ENCODE peak calls at places on chromosomes 16 and 17, in four cellular contexts. X, C, V and M are unnamed samples. For H3K79me2, the result is how much of the 10 kb centered on the place peaks cover.

GRCh38 chr16:27792486-27793275 is 242.7 kb downstream of the KATNIP start:
- DNase-seq in C (no peak), V (no peak), X (no peak), M (no peak)

GRCh38 chr17:8606415-8606814 is 24.1 kb downstream of the MYH10 start:
- DNase-seq in X (no peak), C (no peak), V (no peak), M (no peak)

GRCh38 chr16:81973737-81974136 is 37.5 kb downstream of the SDR42E1 start:
- DNase-seq in X (no peak), V (no peak), C (no peak), M (peak)

GRCh38 chr16:2478273-2478672 is 3.3 kb downstream of the TBC1D24 start:
- DNase-seq in C (no peak), X (no peak), V (no peak), M (no peak)

GRCh38 chr16:87206646-87207451 is 110.3 kb downstream of the C16orf95 start:
- DNase-seq in V (no peak), C (no peak), X (no peak), M (no peak)

GRCh38 chr16:30992931-30993816 is 8.2 kb downstream of the HSD3B7 start:
- DNase-seq in V (no peak), C (no peak), X (peak), M (no peak)

GRCh38 chr16:68422396-68422964 is 25.8 kb downstream of the SMPD3 start:
- DNase-seq in C (no peak), X (no peak), V (no peak), M (no peak)

GRCh38 chr17:49746791-49747490 is 17.0 kb downstream of the FAM117A start:
- DNase-seq in C (peak), X (no peak), V (no peak), M (peak)

GRCh38 chr17:67456103-67456502 is 79.0 kb downstream of the PITPNC1 start:
- DNase-seq in C (no peak), V (no peak), X (no peak), M (no peak)

GRCh38 chr17:66451188-66452149 is 149.1 kb downstream of the PRKCA start:
- DNase-seq in X (peak), V (peak), C (no peak), M (peak)

GRCh38 chr17:61400058-61400785 is 579 bp downstream of the TBX2 start:
- DNase-seq in X (no peak), C (no peak), V (no peak), M (peak)

GRCh38 chr16:31356566-31357323 is 1.8 kb downstream of the ITGAX start:
- DNase-seq in C (no peak), V (no peak), X (no peak), M (peak)

GRCh38 chr17:68646626-68647526 is 45.7 kb upstream of the FAM20A start:
- DNase-seq in X (no peak), V (no peak), C (no peak), M (no peak)

GRCh38 chr16:71431176-71431575 is 10.7 kb downstream of the TLE7 start:
- DNase-seq in C (no peak), X (no peak), V (no peak), M (no peak)

GRCh38 chr16:53821487-53821886 is 117.5 kb downstream of the FTO start:
- DNase-seq in X (no peak), C (no peak), V (no peak), M (no peak)

GRCh38 chr17:56756536-56756935 is 77.2 kb downstream of the C17orf67 start:
- DNase-seq in V (peak), X (no peak), C (no peak), M (no peak)

DNA sequence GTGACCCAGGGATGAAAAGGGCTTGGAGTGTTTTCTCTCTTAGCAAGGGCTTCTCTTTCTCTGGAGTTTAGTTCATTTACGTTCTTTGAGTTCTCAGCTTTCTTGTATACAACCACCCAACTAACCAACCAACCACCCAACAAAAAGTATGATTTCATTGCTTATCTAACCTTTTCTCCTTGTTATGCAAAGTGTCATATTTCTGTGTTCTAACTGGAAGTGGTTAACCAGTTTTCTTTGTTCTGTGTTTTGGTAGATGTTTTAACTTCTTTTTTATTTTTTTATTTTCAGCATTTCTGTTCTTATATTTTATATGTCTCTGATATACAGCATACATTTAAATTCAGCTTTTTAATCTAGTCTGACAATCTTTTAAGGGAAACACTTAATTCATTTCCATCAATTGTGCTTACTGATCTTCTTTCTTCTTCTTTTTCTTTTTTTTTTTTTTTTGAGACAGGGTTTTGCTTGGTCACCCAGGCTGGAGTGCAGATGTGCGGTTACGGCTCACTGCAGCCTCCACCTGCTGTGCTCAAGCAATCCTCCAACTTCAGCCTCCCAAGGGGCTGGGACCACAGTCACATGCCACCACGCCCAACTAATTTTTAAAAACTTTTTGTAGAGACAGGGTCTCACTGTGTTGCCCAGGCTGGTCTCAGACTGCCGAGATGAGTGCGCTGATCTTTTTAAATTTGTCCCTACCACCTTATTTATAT is 29.6 kb downstream of the NLK start:
- DNase-seq in C (no peak), X (no peak), V (no peak), M (no peak)
- TF ChIP-seq CREB1 in C (no peak), X (no peak), V (no peak), M (no peak)

GRCh38 chr16:16006650-16007049 is 57.2 kb downstream of the ABCC1 start:
- DNase-seq in X (no peak), C (no peak), V (no peak), M (no peak)
- TF ChIP-seq JUNB in X (no peak), C (no peak), V (no peak), M (no peak)

DNA sequence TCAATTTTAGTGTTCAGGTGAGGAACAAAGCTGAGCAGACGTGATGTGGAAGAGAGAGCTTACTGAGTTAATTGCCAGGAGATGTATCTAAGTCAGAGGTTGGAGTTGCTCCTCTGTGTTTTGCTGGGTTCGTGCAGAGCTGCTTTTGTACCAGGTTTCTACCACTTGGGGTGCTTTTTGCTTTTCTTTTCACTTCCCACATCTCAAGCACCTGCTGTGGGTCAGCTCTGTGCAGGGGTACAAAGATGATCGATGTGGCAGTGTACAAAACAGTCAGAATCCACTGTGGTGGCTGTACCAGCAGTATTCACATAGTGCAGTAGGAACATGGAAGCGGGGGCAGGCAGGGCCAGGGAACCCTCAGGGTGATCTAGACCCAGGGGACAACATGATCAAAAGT is 14.8 kb downstream of the UNK start:
- DNase-seq in C (no peak), V (no peak), X (no peak), M (no peak)
- H3K79me2 ChIP-seq in C (under half), V (under half), X (under half), M (half or more)

GRCh38 chr17:80475949-80476876 is at the start of gene NPTX1:
- DNase-seq in X (no peak), C (no peak), V (no peak), M (peak)
- TF ChIP-seq CREB1 in X (no peak), C (no peak), V (no peak), M (no peak)

GRCh38 chr17:20235747-20236146 is 226.6 kb downstream of the SPECC1 start:
- DNase-seq in X (no peak), V (no peak), C (no peak), M (no peak)

GRCh38 chr17:20230924-20231323 is 221.8 kb downstream of the SPECC1 start:
- DNase-seq in C (no peak), X (no peak), V (no peak), M (peak)

GRCh38 chr17:20232611-20233010 is 223.5 kb downstream of the SPECC1 start:
- DNase-seq in X (no peak), C (no peak), V (no peak), M (no peak)

GRCh38 chr17:20236586-20237227 is 227.5 kb downstream of the SPECC1 start:
- DNase-seq in V (no peak), C (no peak), X (no peak), M (no peak)

DNA sequence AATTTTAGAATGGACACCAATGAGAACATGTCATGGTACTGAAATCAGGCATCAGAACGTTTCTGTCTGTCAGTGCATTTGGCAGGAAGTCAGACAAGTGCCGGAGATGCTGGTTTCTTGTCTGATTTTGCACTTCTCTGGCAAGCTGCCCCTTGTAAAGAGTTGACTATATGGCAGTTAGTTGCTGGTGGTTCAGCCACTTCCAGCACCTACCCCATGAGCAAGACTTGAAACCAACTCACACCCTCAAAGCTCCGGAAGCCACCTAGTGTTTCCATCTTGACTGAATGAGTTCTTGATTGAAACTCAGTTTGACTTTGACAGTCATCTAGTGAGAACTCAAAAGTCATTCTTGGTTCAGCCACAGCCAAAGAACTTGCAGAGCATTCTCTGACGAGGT is 225.1 kb downstream of the SPECC1 start:
- DNase-seq in C (no peak), V (no peak), X (no peak), M (no peak)
- TF ChIP-seq JUNB in C (no peak), V (no peak), X (no peak), M (no peak)

DNA sequence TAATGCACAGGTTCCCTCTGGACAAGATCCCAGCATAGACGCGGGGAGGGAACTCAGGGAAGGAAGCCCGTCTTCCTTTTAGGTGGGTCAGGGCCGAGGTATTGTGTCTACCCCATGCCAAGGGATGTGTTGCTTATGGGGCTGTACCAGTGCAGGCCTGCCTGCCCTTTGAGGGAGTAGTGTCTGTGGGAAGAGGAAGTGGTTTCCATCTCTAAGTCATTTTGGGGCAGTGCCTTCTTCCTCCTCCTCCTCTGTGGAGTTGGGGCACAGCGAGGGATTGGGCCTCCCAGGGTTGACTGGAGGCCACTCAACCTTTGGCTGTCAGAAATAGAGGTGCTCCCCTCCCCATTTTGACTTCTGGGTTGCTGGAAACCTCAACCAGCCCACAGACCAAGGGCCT is 26.5 kb downstream of the GJD3 start:
- DNase-seq in X (no peak), C (no peak), V (no peak), M (no peak)
- H3K79me2 ChIP-seq in X (under half), C (half or more), V (under half), M (under half)

GRCh38 chr17:76368545-76368944 is 14.8 kb upstream of the PRPSAP1 start:
- DNase-seq in X (no peak), C (no peak), V (no peak), M (peak)

GRCh38 chr17:76367647-76368046 is 13.9 kb upstream of the PRPSAP1 start:
- DNase-seq in X (no peak), C (no peak), V (peak), M (no peak)

GRCh38 chr17:76371656-76372628 is 12.5 kb upstream of the SPHK1 start:
- DNase-seq in V (no peak), X (no peak), C (no peak), M (no peak)

GRCh38 chr17:76369804-76370203 is 14.6 kb upstream of the SPHK1 start:
- DNase-seq in X (no peak), V (no peak), C (no peak), M (no peak)

GRCh38 chr17:76370261-76370993 is 14.0 kb upstream of the SPHK1 start:
- DNase-seq in C (no peak), V (no peak), X (peak), M (peak)
- TF ChIP-seq CREB1 in C (no peak), V (no peak), X (no peak), M (no peak)

GRCh38 chr16:56895813-56896212 is 30.8 kb downstream of the SLC12A3 start:
- DNase-seq in C (no peak), X (no peak), V (no peak), M (no peak)

GRCh38 chr16:56894331-56894917 is 29.4 kb downstream of the SLC12A3 start:
- DNase-seq in V (no peak), C (no peak), X (no peak), M (no peak)

GRCh38 chr16:56897026-56897799 is 32.2 kb downstream of the SLC12A3 start:
- DNase-seq in X (no peak), V (no peak), C (no peak), M (no peak)

GRCh38 chr16:56898847-56899246 is 33.1 kb upstream of the HERPUD1 start:
- DNase-seq in V (no peak), X (no peak), C (peak), M (no peak)

GRCh38 chr16:56896244-56896643 is 31.2 kb downstream of the SLC12A3 start:
- DNase-seq in X (no peak), V (no peak), C (no peak), M (no peak)
- TF ChIP-seq JUNB in X (no peak), V (no peak), C (no peak), M (no peak)